ENCODE peak calls at places on chromosomes 1 and 21, in five cellular contexts. N is bronchial epithelial cell; M is CD8-positive, alpha-beta memory T cell; W is Peyer's patch; C is AG10803. I is an unnamed sample.

GRCh38 chr1:25107643-25108010 is 124.7 kb downstream of the SYF2 start:
- DNase-seq in N (no peak), M (no peak), W (no peak), C (peak; percentile 71), I (no peak)

GRCh38 chr1:234186037-234186688 is 187.1 kb upstream of the COA6 start:
- DNase-seq in N (peak; percentile 99), M (no peak), W (no peak), C (peak; percentile 18), I (peak; percentile 98)

GRCh38 chr1:4396571-4396970 is 257.8 kb upstream of the AJAP1 start:
- DNase-seq in N (no peak), M (no peak), W (no peak), C (no peak), I (no peak)

GRCh38 chr1:39458991-39459390 is 32.4 kb upstream of the BMP8A start:
- DNase-seq in N (no peak), M (no peak), W (no peak), C (no peak), I (no peak)

GRCh38 chr21:29394051-29394450 is 95.3 kb downstream of the BACH1 start:
- DNase-seq in N (peak; percentile 45), M (no peak), W (no peak), C (no peak), I (peak; percentile 60)

GRCh38 chr1:32372149-32372756 is 9.9 kb downstream of the TSSK3 start:
- DNase-seq in N (no peak), M (peak; percentile 69), W (no peak), C (no peak), I (no peak)

GRCh38 chr1:61641578-61642336 is 83.2 kb downstream of the TM2D1 start:
- DNase-seq in N (peak; percentile 49), M (peak; percentile 24), W (peak; percentile 60), C (peak; percentile 72), I (peak; percentile 76)

GRCh38 chr1:5525597-5526384 is 466.4 kb downstream of the NPHP4 start:
- DNase-seq in N (no peak), M (no peak), W (no peak), C (no peak), I (no peak)

GRCh38 chr1:223887724-223888428 is 42.1 kb upstream of the TP53BP2 start:
- DNase-seq in N (peak; percentile 100), M (no peak), W (no peak), C (peak; percentile 90), I (peak; percentile 100)

GRCh38 chr1:42690477-42691156 is 8.4 kb downstream of the YBX1 start:
- DNase-seq in N (peak; percentile 29), M (no peak), W (no peak), C (no peak), I (peak; percentile 38)

GRCh38 chr21:41684381-41685245 is 82.2 kb downstream of the RIPK4 start:
- DNase-seq in N (peak; percentile 80), M (no peak), W (peak; percentile 45), C (peak; percentile 66), I (peak; percentile 88)

GRCh38 chr1:25500694-25501093 is 42.7 kb upstream of the LDLRAP1 start:
- DNase-seq in N (no peak), M (no peak), W (no peak), C (peak; percentile 54), I (no peak)

DNA sequence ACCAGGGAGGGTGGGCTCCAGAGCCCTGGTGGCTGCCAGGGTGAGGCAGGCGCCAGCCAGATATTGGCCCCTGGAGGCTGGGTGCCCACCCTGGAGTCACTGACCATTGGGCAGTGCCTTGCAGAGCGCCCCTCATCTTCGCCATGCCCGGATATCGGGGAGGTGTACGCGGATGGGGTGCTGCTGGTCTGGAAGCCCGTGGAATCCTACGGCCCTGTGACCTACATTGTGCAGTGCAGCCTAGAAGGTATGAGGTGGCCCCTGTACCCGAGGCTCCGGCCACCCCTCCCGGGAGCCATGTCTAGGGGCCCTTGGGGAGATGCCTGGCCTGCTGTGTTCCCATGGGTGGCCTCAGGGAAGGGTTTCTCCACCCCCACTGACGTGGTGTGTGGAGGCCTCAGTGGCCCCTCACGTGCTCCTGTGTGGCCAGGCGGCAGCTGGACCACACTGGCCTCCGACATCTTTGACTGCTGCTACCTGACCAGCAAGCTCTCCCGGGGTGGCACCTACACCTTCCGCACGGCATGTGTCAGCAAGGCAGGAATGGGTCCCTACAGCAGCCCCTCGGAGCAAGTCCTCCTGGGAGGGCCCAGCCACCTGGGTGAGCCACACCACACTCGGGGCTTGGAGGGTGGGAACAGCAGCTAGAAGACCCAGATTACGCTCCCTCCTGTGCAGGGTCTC is 30.9 kb downstream of the TRIM11 start:
- DNase-seq in N (no peak), M (no peak), W (peak; percentile 47), C (no peak), I (no peak)
- H3K4me3 ChIP-seq in N (no peak overlapping the region), M (no peak overlapping the region), W (no peak overlapping the region), C (no peak overlapping the region), I (no peak overlapping the region)

GRCh38 chr1:2783069-2783434 is 18.4 kb downstream of the TTC34 start:
- DNase-seq in N (no peak), M (no peak), W (no peak), C (no peak), I (no peak)
- H3K4me3 ChIP-seq in N (no peak overlapping the region), M (no peak overlapping the region), W (no peak overlapping the region), C (no peak overlapping the region), I (no peak overlapping the region)

GRCh38 chr1:156496211-156496761 is 4.3 kb downstream of the MEF2D start:
- DNase-seq in N (no peak), M (no peak), W (peak; percentile 46), C (no peak), I (no peak)

GRCh38 chr1:156497078-156497742 is 3.4 kb downstream of the MEF2D start:
- DNase-seq in N (no peak), M (no peak), W (no peak), C (no peak), I (no peak)

GRCh38 chr1:156493749-156494148 is 6.8 kb downstream of the MEF2D start:
- DNase-seq in N (no peak), M (no peak), W (no peak), C (no peak), I (no peak)

GRCh38 chr1:156494309-156494895 is 6.2 kb downstream of the MEF2D start:
- DNase-seq in N (no peak), M (no peak), W (no peak), C (no peak), I (no peak)

GRCh38 chr1:156495401-156496140 is 5.0 kb downstream of the MEF2D start:
- DNase-seq in N (no peak), M (no peak), W (no peak), C (no peak), I (no peak)
- H3K4me3 ChIP-seq in N (no peak overlapping the region), M (no peak overlapping the region), W (no peak overlapping the region), C (no peak overlapping the region), I (no peak overlapping the region)

GRCh38 chr1:204405988-204406387 is 5.6 kb downstream of the PPP1R15B start:
- DNase-seq in N (no peak), M (no peak), W (no peak), C (no peak), I (no peak)
- H3K4me3 ChIP-seq in N (no peak overlapping the region), M (peak overlapping the region; percentile 0), W (no peak overlapping the region), C (peak overlapping the region; percentile 15), I (no peak overlapping the region)

DNA sequence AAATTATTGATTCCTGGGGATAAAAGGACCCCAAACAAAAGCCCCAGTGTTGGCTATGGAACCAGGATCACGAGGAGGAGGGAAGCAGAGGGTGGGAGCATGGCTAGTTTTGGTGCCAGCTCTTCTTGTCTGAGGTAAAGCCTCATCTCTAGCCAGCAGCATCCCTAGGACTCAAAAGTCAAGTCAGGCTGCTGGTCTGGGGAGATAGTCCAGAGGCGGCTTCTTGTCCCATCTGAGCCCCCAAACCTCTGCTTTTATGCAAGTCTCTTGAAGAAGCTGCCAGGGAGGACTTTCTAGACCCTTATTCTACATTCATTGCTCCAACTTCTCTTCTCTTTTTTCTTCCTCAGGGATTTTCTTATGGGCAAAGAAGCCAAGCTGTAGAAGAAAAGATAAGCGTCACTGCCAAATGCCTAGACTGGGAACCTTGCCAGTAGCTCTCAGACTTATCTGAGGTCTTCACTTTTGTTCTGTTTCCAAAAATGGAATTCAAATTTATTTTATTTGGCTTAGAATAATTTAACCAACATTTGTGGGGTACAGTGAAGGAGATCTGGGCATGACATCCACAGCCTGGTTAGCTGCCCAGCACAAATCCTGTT is 6.9 kb upstream of the ANKRD35 start:
- DNase-seq in N (no peak), M (no peak), W (no peak), C (peak; percentile 13), I (no peak)
- H3K4me3 ChIP-seq in N (no peak overlapping the region), M (no peak overlapping the region), W (no peak overlapping the region), C (peak overlapping the region; percentile 6), I (no peak overlapping the region)

DNA sequence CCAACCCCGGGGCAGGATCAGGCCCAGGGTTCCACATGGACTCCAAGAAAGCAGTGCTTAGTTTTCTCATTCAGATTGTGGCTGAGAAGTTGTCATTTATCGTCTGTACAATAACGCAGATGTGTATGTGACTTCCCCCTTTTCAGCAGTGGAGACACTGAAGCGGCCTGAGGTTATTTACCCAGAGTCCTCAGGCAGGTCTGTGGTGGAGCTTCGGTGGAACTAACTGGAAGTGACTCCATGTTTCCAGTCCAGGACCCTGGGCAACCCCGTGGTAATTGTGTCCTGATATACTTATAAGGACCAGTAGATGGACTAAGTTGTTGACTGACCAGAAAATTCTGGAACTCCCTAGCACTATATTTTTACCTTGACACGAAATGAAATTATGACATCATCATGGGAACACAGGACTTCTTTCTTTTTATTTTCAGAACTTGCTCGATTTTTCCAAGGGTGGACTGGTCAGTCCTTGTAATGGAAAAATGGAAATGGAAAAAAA is 1.0 kb upstream of the IER5 start:
- DNase-seq in N (no peak), M (no peak), W (no peak), C (no peak), I (no peak)
- H3K4me3 ChIP-seq in N (no peak overlapping the region), M (no peak overlapping the region), W (no peak overlapping the region), C (no peak overlapping the region), I (no peak overlapping the region)

DNA sequence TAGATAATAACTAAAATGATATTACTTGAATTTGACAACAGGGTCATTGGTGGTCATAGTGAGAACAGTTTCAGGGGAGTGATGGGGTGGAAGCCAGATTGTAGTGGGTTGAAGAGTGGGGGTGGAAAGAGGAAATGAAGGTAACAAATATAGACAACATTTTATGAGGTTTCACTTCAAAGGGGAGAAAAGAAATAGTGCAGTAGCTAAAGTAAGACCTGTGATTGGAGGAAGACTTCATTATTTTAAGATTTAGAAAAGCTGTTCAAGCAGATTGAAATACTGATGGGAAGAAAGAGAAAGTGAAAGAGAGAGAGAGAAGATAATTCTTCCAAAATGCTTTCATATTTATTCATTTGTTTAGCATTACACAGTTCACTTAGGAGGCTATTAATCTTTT is 52.0 kb upstream of the KCNA3 start:
- DNase-seq in N (no peak), M (peak; percentile 33), W (no peak), C (no peak), I (no peak)
- H3K4me3 ChIP-seq in N (no peak overlapping the region), M (peak overlapping the region; percentile 13), W (no peak overlapping the region), C (no peak overlapping the region), I (no peak overlapping the region)

DNA sequence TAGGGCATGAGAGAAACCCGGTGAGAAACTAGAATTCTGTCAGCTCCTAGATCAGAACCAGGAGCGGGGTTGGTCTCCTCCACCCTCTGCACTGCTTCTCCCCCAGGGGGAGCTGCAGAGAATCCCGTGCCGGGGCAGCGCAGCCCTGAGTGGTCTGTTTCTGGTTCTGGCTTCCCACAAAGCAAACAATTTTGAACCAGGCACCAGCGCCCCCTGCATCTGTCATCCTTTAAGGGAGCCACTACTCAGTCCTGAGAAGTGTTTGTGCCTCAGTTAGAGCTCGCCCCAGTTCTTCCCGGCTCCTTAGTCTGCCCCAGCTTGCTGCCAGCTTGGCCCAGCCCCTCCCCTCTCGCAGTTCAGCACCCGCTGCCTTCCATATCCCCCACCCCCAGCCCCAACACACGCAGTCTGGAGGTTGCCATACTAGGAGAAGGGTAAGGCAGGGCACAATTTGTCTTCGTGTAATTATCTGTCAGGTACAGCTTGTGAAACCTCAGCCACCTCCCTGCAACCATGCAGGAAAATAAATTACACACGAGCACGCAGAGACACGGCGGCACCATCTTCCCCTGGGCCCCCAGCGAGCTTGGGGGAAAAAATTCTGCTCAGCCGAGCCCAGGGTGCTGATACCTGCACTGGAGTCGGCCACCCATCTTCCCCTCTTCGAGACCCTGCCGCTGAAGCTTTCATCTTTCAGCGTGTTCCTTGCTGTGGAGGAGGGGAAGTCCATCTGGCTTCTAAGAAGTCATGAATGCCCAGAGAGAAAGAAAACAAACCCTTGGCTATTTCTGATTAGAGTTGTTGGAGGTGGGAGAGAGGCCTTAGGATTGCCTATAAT is 62.6 kb upstream of the CD1D start:
- DNase-seq in N (peak; percentile 29), M (peak; percentile 16), W (peak; percentile 71), C (peak; percentile 40), I (peak; percentile 36)
- H3K4me3 ChIP-seq in N (no peak overlapping the region), M (no peak overlapping the region), W (no peak overlapping the region), C (peak overlapping the region; percentile 22), I (no peak overlapping the region)